ENCODE peak calls at places on chromosomes 16 and 17, in four cellular contexts. P is nephron progenitor cell, E is progenitor cell of endocrine pancreas, J is neural crest cell. K is an unnamed sample.

GRCh38 chr17:34620458-34620857 is 41.1 kb downstream of the TMEM132E start:
- DNase-seq in P (no peak), E (no peak), J (no peak), K (no peak)

GRCh38 chr17:42348104-42348503 is 40.1 kb downstream of the STAT3 start:
- DNase-seq in P (no peak), E (no peak), J (no peak), K (no peak)

GRCh38 chr16:31138621-31139578 is 3.4 kb upstream of the PRSS8 start:
- DNase-seq in P (no peak), E (no peak), J (no peak), K (no peak)

GRCh38 chr16:23466162-23466885 is 13.3 kb upstream of the COG7 start:
- DNase-seq in P (no peak), E (no peak), J (no peak), K (no peak)

GRCh38 chr17:34765291-34765690 is 185.9 kb downstream of the TMEM132E start:
- DNase-seq in P (no peak), E (no peak), J (no peak), K (no peak)

GRCh38 chr16:58515871-58516767 is 802 bp downstream of the SETD6 start:
- DNase-seq in P (peak), E (no peak), J (no peak), K (no peak)

GRCh38 chr17:75765981-75766380 is 989 bp upstream of the GALK1 start:
- DNase-seq in P (no peak), E (no peak), J (no peak), K (no peak)

GRCh38 chr16:88502776-88503280 is 49.7 kb downstream of the ZFPM1 start:
- DNase-seq in P (no peak), E (no peak), J (no peak), K (no peak)

GRCh38 chr17:29835438-29836351 is 94.3 kb downstream of the SSH2 start:
- DNase-seq in P (no peak), E (no peak), J (no peak), K (no peak)

GRCh38 chr17:60392845-60393702 is 1.1 kb upstream of the USP32 start:
- DNase-seq in P (no peak), E (no peak), J (peak), K (no peak)

GRCh38 chr16:3098459-3099394 is at the start of gene ZSCAN10:
- DNase-seq in P (no peak), E (no peak), J (no peak), K (no peak)

GRCh38 chr16:75097941-75098897 is 18.4 kb downstream of the LDHD start:
- DNase-seq in P (no peak), E (no peak), J (no peak), K (no peak)

GRCh38 chr17:81253358-81254131 is 14.4 kb downstream of the NDUFAF8 start:
- DNase-seq in P (peak), E (no peak), J (peak), K (peak)

GRCh38 chr17:40843242-40843641 is 20.8 kb upstream of the KRT10 start:
- DNase-seq in P (no peak), E (no peak), J (no peak), K (no peak)

GRCh38 chr17:37476431-37477130 is 13.1 kb upstream of the DUSP14 start:
- DNase-seq in P (no peak), E (no peak), J (no peak), K (no peak)

GRCh38 chr17:2370211-2370589 is 30.7 kb downstream of the MNT start:
- DNase-seq in P (no peak), E (no peak), J (no peak), K (no peak)

GRCh38 chr17:83201206-83202001 is 122.0 kb downstream of the METRNL start:
- DNase-seq in P (no peak), E (no peak), J (no peak), K (peak)

GRCh38 chr16:56897026-56897799 is 32.2 kb downstream of the SLC12A3 start:
- DNase-seq in P (no peak), E (no peak), J (no peak), K (no peak)

GRCh38 chr17:81090361-81091133 is 55.6 kb downstream of the BAIAP2 start:
- DNase-seq in P (peak), E (no peak), J (no peak), K (no peak)

GRCh38 chr17:73249700-73250099 is 12.0 kb downstream of the CPSF4L start:
- DNase-seq in P (no peak), E (no peak), J (no peak), K (no peak)

GRCh38 chr17:39080416-39081179 is 70.8 kb downstream of the PLXDC1 start:
- DNase-seq in P (no peak), E (no peak), J (no peak), K (peak)

GRCh38 chr17:38922538-38923291 is 2.7 kb upstream of the LASP1NB start:
- DNase-seq in P (no peak), E (no peak), J (no peak), K (no peak)

GRCh38 chr17:27495460-27495859 is 39.2 kb downstream of the KSR1 start:
- DNase-seq in P (peak), E (no peak), J (no peak), K (no peak)

GRCh38 chr16:46916980-46917379 is 32.8 kb downstream of the GPT2 start:
- DNase-seq in P (no peak), E (no peak), J (no peak), K (no peak)

GRCh38 chr16:73095142-73095791 is 47.3 kb upstream of the ZFHX3 start:
- DNase-seq in P (no peak), E (no peak), J (no peak), K (no peak)

GRCh38 chr16:65663774-65664173 is 541.9 kb upstream of the CDH11 start:
- DNase-seq in P (no peak), E (no peak), J (no peak), K (no peak)

GRCh38 chr16:85800321-85800669 is 800 bp downstream of the COX4I1 start:
- DNase-seq in P (peak), E (no peak), J (no peak), K (peak)

GRCh38 chr17:304461-304860 is 48.1 kb downstream of the RPH3AL start:
- DNase-seq in P (no peak), E (no peak), J (no peak), K (no peak)

GRCh38 chr16:81524382-81524781 is 79.8 kb downstream of the CMIP start:
- DNase-seq in P (no peak), E (no peak), J (no peak), K (no peak)
- TF ChIP-seq CTCF in P (no peak), E (no peak), J (no peak), K (no peak)

GRCh38 chr16:11100239-11100750 is 155.7 kb downstream of the SOCS1 start:
- DNase-seq in P (peak), E (no peak), J (no peak), K (peak)
- TF ChIP-seq CTCF in P (no peak), E (no peak), J (no peak), K (no peak)

GRCh38 chr17:45914036-45914717 is 19.8 kb downstream of the MAPT start:
- DNase-seq in P (no peak), E (no peak), J (no peak), K (no peak)
- TF ChIP-seq CTCF in P (no peak), E (no peak), J (no peak), K (no peak)

GRCh38 chr17:47843391-47843730 is 2.3 kb upstream of the SCRN2 start:
- DNase-seq in P (no peak), E (no peak), J (no peak), K (no peak)

GRCh38 chr17:47840742-47841487 is at the start of gene SCRN2:
- DNase-seq in P (peak), E (peak), J (peak), K (peak)

GRCh38 chr17:47839899-47840741 is 953 bp downstream of the SCRN2 start:
- DNase-seq in P (no peak), E (no peak), J (no peak), K (no peak)

GRCh38 chr17:47844230-47844629 is 3.2 kb upstream of the SCRN2 start:
- DNase-seq in P (no peak), E (no peak), J (no peak), K (no peak)

DNA sequence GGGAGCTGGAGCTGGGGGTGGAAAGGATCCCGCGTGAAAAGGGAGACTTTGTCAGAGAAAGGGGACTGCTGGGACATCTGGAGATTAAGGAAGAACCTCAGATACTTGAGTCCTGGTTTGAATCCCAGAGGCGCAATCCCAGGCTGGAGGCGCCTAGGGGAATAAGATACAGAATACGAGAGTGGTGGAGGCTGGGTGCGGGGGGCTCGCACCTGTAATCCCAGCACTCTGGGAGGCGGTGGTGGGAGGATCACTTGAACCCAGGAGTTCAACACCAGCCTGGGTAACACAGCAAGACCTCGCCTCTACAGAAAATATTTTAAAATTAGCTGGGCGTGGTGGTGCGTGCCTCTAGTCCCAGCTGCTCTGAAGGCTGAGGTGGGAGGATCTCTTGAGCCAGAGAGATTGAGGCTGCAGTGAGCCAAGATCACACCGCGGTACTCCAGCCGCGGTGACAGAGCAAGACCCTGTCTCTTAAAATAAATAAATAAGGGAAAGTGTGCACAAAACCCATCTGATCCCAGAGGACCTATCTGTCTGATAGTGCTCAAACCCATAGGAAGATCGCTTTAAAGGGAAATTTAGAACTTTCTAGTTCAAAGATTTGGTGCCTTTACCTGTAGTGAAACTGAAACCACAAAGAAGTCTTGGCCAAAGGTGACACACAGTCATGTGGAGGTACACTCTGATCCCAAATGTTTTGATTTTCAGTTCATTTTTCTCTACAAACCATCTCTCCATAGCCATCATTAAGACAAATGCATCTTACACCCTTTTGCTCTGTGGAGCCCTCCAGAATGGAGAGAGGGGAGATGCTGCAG is 625 bp upstream of the SCRN2 start:
- DNase-seq in P (no peak), E (no peak), J (no peak), K (no peak)
- TF ChIP-seq CTCF in P (peak), E (no peak), J (peak), K (peak)

GRCh38 chr17:7580631-7581554 is 1.5 kb downstream of the CD68 start:
- DNase-seq in P (no peak), E (no peak), J (no peak), K (no peak)

GRCh38 chr17:7586673-7587419 is 3.0 kb downstream of the SOX15 start:
- DNase-seq in P (no peak), E (no peak), J (no peak), K (no peak)

GRCh38 chr17:7582401-7583252 is 1.0 kb upstream of the MPDU1 start:
- DNase-seq in P (no peak), E (no peak), J (no peak), K (no peak)

GRCh38 chr17:7579839-7580630 is 597 bp downstream of the CD68 start:
- DNase-seq in P (no peak), E (no peak), J (no peak), K (no peak)

DNA sequence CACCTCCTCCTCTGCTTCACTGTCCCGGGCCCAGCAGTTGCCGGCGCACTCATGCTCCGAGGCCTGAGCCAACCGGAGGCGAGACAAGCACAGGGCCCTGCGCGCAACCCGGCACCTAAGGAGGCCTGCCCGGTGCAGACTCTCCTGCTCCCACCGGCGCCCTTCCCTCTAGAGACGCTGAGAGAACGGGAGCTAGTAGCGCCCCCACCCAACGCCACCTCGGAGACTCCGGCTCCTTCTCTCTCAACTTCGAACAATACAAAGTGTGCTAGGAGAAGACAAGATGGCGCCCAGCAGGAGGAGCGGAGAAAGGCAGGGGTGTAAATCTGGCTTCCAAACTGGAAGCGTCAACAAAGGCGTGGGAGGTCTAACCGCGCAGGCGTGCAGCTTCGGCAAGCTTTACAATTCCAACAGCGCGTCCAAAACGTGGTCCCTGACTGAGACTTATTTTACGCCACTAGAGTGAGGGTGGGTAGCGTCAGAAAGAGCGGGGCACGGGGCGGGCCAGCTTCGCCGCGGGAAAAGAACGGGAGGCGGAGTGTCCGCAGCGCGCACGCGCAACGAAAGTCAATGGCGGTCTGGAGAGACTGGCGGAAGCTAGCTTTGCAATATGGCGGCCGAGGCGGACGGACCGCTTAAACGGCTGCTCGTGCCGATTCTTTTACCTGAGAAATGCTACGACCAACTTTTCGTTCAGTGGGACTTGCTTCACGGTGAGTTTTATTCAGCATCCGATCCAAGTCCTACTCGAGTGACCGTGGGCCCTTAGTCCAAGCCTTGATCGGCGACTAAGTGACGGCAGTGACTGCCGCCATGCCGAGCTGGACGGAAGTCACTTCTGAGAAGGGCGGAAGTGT is at the start of gene MPDU1:
- DNase-seq in P (peak), E (peak), J (peak), K (peak)
- TF ChIP-seq CTCF in P (no peak), E (no peak), J (no peak), K (no peak)

GRCh38 chr17:4156750-4157381 is 13.9 kb downstream of the CYB5D2 start:
- DNase-seq in P (peak), E (no peak), J (peak), K (peak)
- TF ChIP-seq CTCF in P (peak), E (peak), J (peak), K (no peak)

GRCh38 chr17:33297643-33298042 is 4.5 kb upstream of the ASIC2 start:
- DNase-seq in P (no peak), E (no peak), J (no peak), K (no peak)

GRCh38 chr17:33303254-33303653 is 10.2 kb upstream of the ASIC2 start:
- DNase-seq in P (no peak), E (no peak), J (no peak), K (no peak)

GRCh38 chr17:33302394-33302793 is 9.3 kb upstream of the ASIC2 start:
- DNase-seq in P (no peak), E (no peak), J (no peak), K (no peak)

GRCh38 chr17:33294994-33295393 is 1.9 kb upstream of the ASIC2 start:
- DNase-seq in P (no peak), E (no peak), J (no peak), K (no peak)

DNA sequence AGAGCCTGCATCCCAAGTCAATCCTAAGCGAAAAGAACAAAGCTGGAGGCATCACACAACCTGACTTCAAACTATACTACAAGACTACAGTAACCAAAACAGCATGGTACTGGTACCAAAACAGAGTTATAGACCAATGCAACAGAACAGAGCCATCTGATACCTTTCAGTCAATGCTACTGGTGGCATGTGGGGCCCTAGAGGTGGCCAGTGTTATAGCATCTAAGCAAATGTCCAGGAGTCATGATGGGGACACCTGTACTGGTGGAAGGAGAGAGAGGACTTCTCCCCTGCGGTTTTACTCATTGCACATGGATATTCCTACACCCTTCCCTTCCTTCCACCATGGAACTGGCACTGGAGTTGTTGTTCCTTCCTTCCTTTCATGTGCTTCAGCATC is 6.0 kb upstream of the ASIC2 start:
- DNase-seq in P (no peak), E (no peak), J (no peak), K (no peak)
- TF ChIP-seq CTCF in P (no peak), E (no peak), J (no peak), K (no peak)

K was measured in glutamatergic neuron.